ENCODE peak calls at places on chromosomes 2 and 18, in ten cellular contexts. N, E, Y, V, K, C, Q, P, Z and T are unnamed samples.

GRCh38 chr2:58870704-58871103 is 629.6 kb upstream of the FANCL start:
- DNase-seq in N (peak; percentile 2), E (no peak), Y (no peak), V (peak; percentile 18), K (no peak), C (no peak), Q (no peak), P (no peak), Z (no peak), T (no peak)

GRCh38 chr18:69674292-69674877 is 273.3 kb downstream of the CD226 start:
- DNase-seq in N (peak; percentile 0), E (no peak), Y (no peak), V (no peak), K (no peak), C (no peak), Q (no peak), P (no peak), Z (no peak), T (no peak)

GRCh38 chr18:58618822-58619553 is 9.9 kb downstream of the ALPK2 start:
- DNase-seq in N (peak; percentile 36), E (no peak), Y (no peak), V (no peak), K (no peak), C (no peak), Q (no peak), P (no peak), Z (no peak), T (no peak)

GRCh38 chr2:224038830-224039079 is 331 bp downstream of the SERPINE2 start:
- DNase-seq in N (no peak), E (no peak), Y (no peak), V (no peak), K (no peak), C (no peak), Q (no peak), P (no peak), Z (no peak), T (no peak)

GRCh38 chr2:239806276-239806675 is 218.9 kb downstream of the NDUFA10 start:
- DNase-seq in N (no peak), E (peak; percentile 18), Y (no peak), V (no peak), K (no peak), C (no peak), Q (no peak), P (no peak), Z (no peak), T (peak; percentile 9)

GRCh38 chr2:31147645-31148044 is 9.4 kb upstream of the GALNT14 start:
- DNase-seq in N (no peak), E (no peak), Y (no peak), V (no peak), K (no peak), C (no peak), Q (no peak), P (no peak), Z (no peak), T (no peak)

GRCh38 chr2:78455586-78455985 is 569.9 kb upstream of the REG3G start:
- DNase-seq in N (no peak), E (no peak), Y (no peak), V (no peak), K (no peak), C (no peak), Q (no peak), P (no peak), Z (no peak), T (no peak)

GRCh38 chr2:235827585-235827992 is 333.7 kb downstream of the AGAP1 start:
- DNase-seq in N (no peak), E (no peak), Y (peak; percentile 44), V (peak; percentile 74), K (no peak), C (no peak), Q (no peak), P (peak; percentile 43), Z (no peak), T (no peak)

GRCh38 chr2:46565364-46565763 is 86.0 kb downstream of the TMEM247 start:
- DNase-seq in N (no peak), E (no peak), Y (no peak), V (no peak), K (no peak), C (no peak), Q (no peak), P (no peak), Z (no peak), T (no peak)

GRCh38 chr2:65026154-65026553 is 30.1 kb upstream of the CEP68 start:
- DNase-seq in N (no peak), E (no peak), Y (no peak), V (no peak), K (no peak), C (no peak), Q (no peak), P (no peak), Z (no peak), T (no peak)

GRCh38 chr18:73908323-73908722 is 239.3 kb downstream of the FBXO15 start:
- DNase-seq in N (peak; percentile 52), E (no peak), Y (no peak), V (no peak), K (no peak), C (no peak), Q (no peak), P (no peak), Z (no peak), T (no peak)

GRCh38 chr2:10405441-10405840 is 42.7 kb downstream of the ODC1 start:
- DNase-seq in N (peak; percentile 95), E (no peak), Y (peak; percentile 96), V (no peak), K (no peak), C (peak; percentile 56), Q (peak; percentile 49), P (peak; percentile 99), Z (peak; percentile 49), T (peak; percentile 68)

GRCh38 chr2:62660582-62661262 is 44.8 kb upstream of the EHBP1 start:
- DNase-seq in N (peak; percentile 89), E (no peak), Y (no peak), V (no peak), K (no peak), C (no peak), Q (no peak), P (no peak), Z (no peak), T (no peak)

GRCh38 chr2:113685471-113685870 is 58.4 kb downstream of the RABL2A start:
- DNase-seq in N (peak; percentile 59), E (no peak), Y (no peak), V (no peak), K (no peak), C (no peak), Q (no peak), P (no peak), Z (no peak), T (no peak)

GRCh38 chr2:72118386-72118785 is 29.3 kb downstream of the CYP26B1 start:
- DNase-seq in N (no peak), E (no peak), Y (no peak), V (no peak), K (no peak), C (no peak), Q (no peak), P (no peak), Z (no peak), T (no peak)

GRCh38 chr2:1478311-1479305 is 65.3 kb downstream of the TPO start:
- DNase-seq in N (no peak), E (no peak), Y (no peak), V (no peak), K (no peak), C (no peak), Q (no peak), P (no peak), Z (no peak), T (no peak)

GRCh38 chr18:35456181-35456850 is 41.4 kb downstream of the INO80C start:
- DNase-seq in N (peak; percentile 17), E (no peak), Y (peak; percentile 73), V (peak; percentile 26), K (no peak), C (no peak), Q (peak; percentile 69), P (no peak), Z (no peak), T (peak; percentile 30)
- TF ChIP-seq POLR2A in N (no peak), E (no peak), Y (no peak), V (no peak), K (no peak), C (no peak), Q (no peak), P (no peak), Z (no peak), T (no peak)

DNA sequence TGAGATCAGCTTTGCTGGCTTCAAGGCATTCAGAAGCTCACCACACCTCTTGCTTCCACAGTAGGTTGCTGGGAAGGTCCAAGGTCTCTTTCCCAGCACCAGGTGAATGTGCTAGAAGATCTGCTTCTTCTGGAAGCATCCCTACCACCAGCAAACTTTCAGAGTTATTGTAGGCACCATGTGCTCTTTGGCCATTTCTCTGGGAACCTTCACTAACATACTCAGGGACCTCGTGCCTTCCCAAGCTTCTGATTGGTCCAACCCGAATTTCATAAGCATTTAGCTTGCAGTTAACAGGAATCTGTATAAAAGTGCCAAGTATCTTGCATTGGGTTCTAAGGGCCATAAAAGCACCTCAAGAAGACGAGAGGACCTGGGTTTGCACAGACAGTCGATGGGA is 86.5 kb upstream of the ARL4C start:
- DNase-seq in N (no peak), E (no peak), Y (no peak), V (no peak), K (no peak), C (no peak), Q (no peak), P (no peak), Z (no peak), T (no peak)
- H3K4me1 ChIP-seq in N (peaks cover 3% of the 10 kb centered on the region), E (no peaks in the 10 kb centered on the region), Y (no peaks in the 10 kb centered on the region), V (peaks cover 7% of the 10 kb centered on the region), K (no peaks in the 10 kb centered on the region), C (no peaks in the 10 kb centered on the region), Q (no peaks in the 10 kb centered on the region), P (no peaks in the 10 kb centered on the region), Z (no peaks in the 10 kb centered on the region), T (no peaks in the 10 kb centered on the region)

GRCh38 chr2:168712053-168712452 is 90.4 kb upstream of the NOSTRIN start:
- DNase-seq in N (no peak), E (no peak), Y (no peak), V (no peak), K (no peak), C (no peak), Q (no peak), P (no peak), Z (no peak), T (no peak)
- TF ChIP-seq CTCF in N (no peak), E (no peak), Y (no peak), V (no peak), K (no peak), C (no peak), Q (no peak), P (no peak), Z (no peak), T (no peak)

DNA sequence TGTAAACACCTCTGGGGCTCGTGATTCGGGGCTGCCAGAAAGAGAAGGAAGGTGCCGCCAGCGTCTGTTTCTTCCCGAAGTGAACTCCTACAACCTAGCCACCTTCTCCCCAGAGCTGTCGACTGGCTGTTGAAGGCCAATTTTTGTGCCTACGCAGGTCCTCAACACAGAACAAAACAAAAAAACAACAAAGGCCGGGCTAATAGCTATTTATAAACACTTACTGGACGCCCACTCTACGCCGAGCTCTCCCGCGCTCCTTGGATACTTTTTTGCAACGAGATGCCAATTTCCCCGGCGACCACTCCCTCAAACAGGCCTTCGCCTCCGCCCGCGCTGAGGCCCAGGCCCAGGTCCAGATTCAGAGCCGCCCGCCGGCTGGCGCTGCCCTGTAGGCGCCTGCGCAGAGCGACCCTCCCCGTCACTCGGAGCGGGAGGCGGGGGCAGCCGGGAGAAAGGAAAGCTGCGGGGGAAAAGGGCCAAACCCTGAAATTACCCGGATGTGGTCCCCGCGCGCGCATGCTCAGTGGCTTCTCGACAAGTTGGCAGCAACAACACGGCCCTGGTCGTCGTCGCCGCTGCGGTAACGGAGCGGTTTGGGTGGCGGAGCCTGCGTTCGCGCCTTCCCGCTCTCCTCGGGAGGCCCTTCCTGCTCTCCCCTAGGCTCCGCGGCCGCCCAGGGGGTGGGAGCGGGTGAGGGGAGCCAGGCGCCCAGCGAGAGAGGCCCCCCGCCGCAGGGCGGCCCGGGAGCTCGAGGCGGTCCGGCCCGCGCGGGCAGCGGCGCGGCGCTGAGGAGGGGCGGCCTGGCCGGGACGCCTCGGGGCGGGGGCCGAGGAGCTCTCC is at the start of gene SMAD4:
- DNase-seq in N (peak; percentile 94), E (peak; percentile 97), Y (peak; percentile 96), V (peak; percentile 86), K (peak; percentile 98), C (peak; percentile 96), Q (peak; percentile 98), P (peak; percentile 77), Z (peak; percentile 98), T (peak; percentile 98)
- TF ChIP-seq POLR2A in N (peak; percentile 90), E (no peak), Y (peak; percentile 76), V (peak; percentile 83), K (peak; percentile 93), C (no peak), Q (peak; percentile 95), P (peak; percentile 69), Z (peak; percentile 95), T (peak; percentile 94)